ENCODE peak calls at places on chromosomes 11 and 22, in five cellular contexts. One of them, this sample, is unnamed. For H3K4me1, the result is how much of the 10 kb centered on the place peaks cover.

GRCh38 chr11:117597083-117597482 is 199.9 kb downstream of the DSCAML1 start:
- DNase-seq in cardiac muscle cell: peak
- DNase-seq in heart right ventricle: peak
- DNase-seq in MM.1S: peak
- DNase-seq in tibial nerve: no peak
- DNase-seq in this sample: no peak

GRCh38 chr22:48707749-48708557 is 1119.7 kb downstream of the BRD1 start:
- DNase-seq in cardiac muscle cell: no peak
- DNase-seq in heart right ventricle: no peak
- DNase-seq in tibial nerve: no peak
- DNase-seq in MM.1S: no peak
- DNase-seq in this sample: no peak

GRCh38 chr11:12680246-12680939 is 6.2 kb downstream of the TEAD1 start:
- DNase-seq in MM.1S: peak
- DNase-seq in heart right ventricle: peak
- DNase-seq in cardiac muscle cell: peak
- DNase-seq in tibial nerve: peak
- DNase-seq in this sample: peak

GRCh38 chr11:83257638-83258229 is 28.4 kb downstream of the CCDC90B start:
- DNase-seq in heart right ventricle: no peak
- DNase-seq in cardiac muscle cell: no peak
- DNase-seq in MM.1S: no peak
- DNase-seq in tibial nerve: no peak
- DNase-seq in this sample: no peak

GRCh38 chr11:133951484-133952198 is 5.1 kb downstream of the IGSF9B start:
- DNase-seq in MM.1S: no peak
- DNase-seq in tibial nerve: no peak
- DNase-seq in heart right ventricle: no peak
- DNase-seq in cardiac muscle cell: no peak
- DNase-seq in this sample: no peak

GRCh38 chr11:107818491-107818890 is 40.1 kb downstream of the SLC35F2 start:
- DNase-seq in tibial nerve: no peak
- DNase-seq in MM.1S: no peak
- DNase-seq in cardiac muscle cell: no peak
- DNase-seq in heart right ventricle: no peak
- DNase-seq in this sample: no peak

GRCh38 chr11:26947904-26948639 is 45.8 kb upstream of the FIBIN start:
- DNase-seq in MM.1S: no peak
- DNase-seq in cardiac muscle cell: no peak
- DNase-seq in tibial nerve: no peak
- DNase-seq in heart right ventricle: no peak
- DNase-seq in this sample: no peak

GRCh38 chr11:31850365-31850764 is 39.2 kb upstream of the PAX6 start:
- DNase-seq in cardiac muscle cell: no peak
- DNase-seq in tibial nerve: no peak
- DNase-seq in MM.1S: no peak
- DNase-seq in heart right ventricle: no peak
- DNase-seq in this sample: no peak

GRCh38 chr22:43008509-43008908 is 6.4 kb downstream of the PACSIN2 start:
- DNase-seq in heart right ventricle: no peak
- DNase-seq in MM.1S: no peak
- DNase-seq in tibial nerve: no peak
- DNase-seq in cardiac muscle cell: no peak
- DNase-seq in this sample: peak

GRCh38 chr22:24445481-24446290 is 18.3 kb downstream of the ADORA2A start:
- DNase-seq in cardiac muscle cell: no peak
- DNase-seq in heart right ventricle: no peak
- DNase-seq in tibial nerve: no peak
- DNase-seq in MM.1S: no peak
- DNase-seq in this sample: no peak

GRCh38 chr11:69572233-69572860 is 68.6 kb upstream of the CCND1 start:
- DNase-seq in MM.1S: no peak
- DNase-seq in cardiac muscle cell: no peak
- DNase-seq in heart right ventricle: no peak
- DNase-seq in tibial nerve: no peak
- DNase-seq in this sample: no peak

GRCh38 chr11:123519055-123519796 is 89.2 kb downstream of the GRAMD1B start:
- DNase-seq in tibial nerve: no peak
- DNase-seq in cardiac muscle cell: no peak
- DNase-seq in MM.1S: no peak
- DNase-seq in heart right ventricle: no peak
- DNase-seq in this sample: no peak

GRCh38 chr11:45647786-45648185 is 17.6 kb downstream of the CHST1 start:
- DNase-seq in cardiac muscle cell: no peak
- DNase-seq in heart right ventricle: no peak
- DNase-seq in tibial nerve: no peak
- DNase-seq in MM.1S: no peak
- DNase-seq in this sample: no peak

GRCh38 chr11:15258433-15259350 is 144.0 kb downstream of the INSC start:
- DNase-seq in cardiac muscle cell: peak
- DNase-seq in MM.1S: no peak
- DNase-seq in tibial nerve: no peak
- DNase-seq in heart right ventricle: no peak
- DNase-seq in this sample: no peak

GRCh38 chr11:133598879-133599278 is 66.6 kb upstream of the OPCML start:
- DNase-seq in heart right ventricle: no peak
- DNase-seq in MM.1S: no peak
- DNase-seq in tibial nerve: no peak
- DNase-seq in cardiac muscle cell: no peak
- DNase-seq in this sample: no peak

GRCh38 chr22:17706451-17706900 is 67.8 kb downstream of the BID start:
- DNase-seq in cardiac muscle cell: no peak
- DNase-seq in heart right ventricle: peak
- DNase-seq in tibial nerve: peak
- DNase-seq in MM.1S: peak
- DNase-seq in this sample: no peak

GRCh38 chr11:17498058-17498457 is 21.4 kb upstream of the ABCC8 start:
- DNase-seq in cardiac muscle cell: no peak
- DNase-seq in MM.1S: peak
- DNase-seq in tibial nerve: no peak
- DNase-seq in heart right ventricle: no peak
- DNase-seq in this sample: no peak

GRCh38 chr11:65416341-65417185 is 6.0 kb upstream of the NEAT1 start:
- DNase-seq in MM.1S: peak
- DNase-seq in tibial nerve: peak
- DNase-seq in cardiac muscle cell: peak
- DNase-seq in heart right ventricle: peak
- DNase-seq in this sample: peak

GRCh38 chr22:49968831-49969661 is 8.5 kb downstream of the PIM3 start:
- DNase-seq in MM.1S: peak
- DNase-seq in heart right ventricle: peak
- DNase-seq in tibial nerve: no peak
- DNase-seq in cardiac muscle cell: no peak
- DNase-seq in this sample: peak

GRCh38 chr22:35632902-35633301 is 15.3 kb upstream of the APOL6 start:
- DNase-seq in cardiac muscle cell: no peak
- DNase-seq in tibial nerve: no peak
- DNase-seq in MM.1S: no peak
- DNase-seq in heart right ventricle: no peak
- DNase-seq in this sample: no peak

GRCh38 chr11:97937501-97937900 is 1083.2 kb upstream of the CNTN5 start:
- DNase-seq in heart right ventricle: no peak
- DNase-seq in cardiac muscle cell: no peak
- DNase-seq in tibial nerve: no peak
- DNase-seq in MM.1S: no peak
- DNase-seq in this sample: no peak

GRCh38 chr11:111001986-111002616 is 243.4 kb upstream of the POU2AF2 start:
- DNase-seq in heart right ventricle: no peak
- DNase-seq in tibial nerve: no peak
- DNase-seq in MM.1S: no peak
- DNase-seq in cardiac muscle cell: no peak
- DNase-seq in this sample: no peak

GRCh38 chr22:40044870-40045834 is 50.4 kb downstream of the FAM83F start:
- DNase-seq in cardiac muscle cell: peak
- DNase-seq in heart right ventricle: peak
- DNase-seq in tibial nerve: no peak
- DNase-seq in MM.1S: peak
- DNase-seq in this sample: peak

GRCh38 chr11:112042161-112042960 is 17.2 kb downstream of the DLAT start:
- DNase-seq in cardiac muscle cell: no peak
- DNase-seq in tibial nerve: no peak
- DNase-seq in MM.1S: no peak
- DNase-seq in heart right ventricle: no peak
- DNase-seq in this sample: no peak

GRCh38 chr11:96465537-96465936 is 75.7 kb downstream of the JRKL start:
- DNase-seq in tibial nerve: no peak
- DNase-seq in MM.1S: no peak
- DNase-seq in cardiac muscle cell: peak
- DNase-seq in heart right ventricle: peak
- DNase-seq in this sample: no peak

GRCh38 chr22:22432479-22432878 is 76.1 kb downstream of the ZNF280B start:
- DNase-seq in cardiac muscle cell: no peak
- DNase-seq in heart right ventricle: no peak
- DNase-seq in tibial nerve: no peak
- DNase-seq in MM.1S: no peak
- DNase-seq in this sample: no peak

GRCh38 chr22:27456696-27457503 is 344.7 kb downstream of the MN1 start:
- DNase-seq in heart right ventricle: no peak
- DNase-seq in tibial nerve: no peak
- DNase-seq in MM.1S: no peak
- DNase-seq in cardiac muscle cell: no peak
- DNase-seq in this sample: no peak

GRCh38 chr11:10934293-10934850 is 76.5 kb upstream of the ZBED5 start:
- DNase-seq in MM.1S: peak
- DNase-seq in heart right ventricle: no peak
- DNase-seq in tibial nerve: no peak
- DNase-seq in cardiac muscle cell: peak
- DNase-seq in this sample: no peak
- H3K4me1 ChIP-seq in MM.1S: under half
- H3K4me1 ChIP-seq in heart right ventricle: under half
- H3K4me1 ChIP-seq in tibial nerve: under half
- H3K4me1 ChIP-seq in cardiac muscle cell: under half
- H3K4me1 ChIP-seq in this sample: under half

DNA sequence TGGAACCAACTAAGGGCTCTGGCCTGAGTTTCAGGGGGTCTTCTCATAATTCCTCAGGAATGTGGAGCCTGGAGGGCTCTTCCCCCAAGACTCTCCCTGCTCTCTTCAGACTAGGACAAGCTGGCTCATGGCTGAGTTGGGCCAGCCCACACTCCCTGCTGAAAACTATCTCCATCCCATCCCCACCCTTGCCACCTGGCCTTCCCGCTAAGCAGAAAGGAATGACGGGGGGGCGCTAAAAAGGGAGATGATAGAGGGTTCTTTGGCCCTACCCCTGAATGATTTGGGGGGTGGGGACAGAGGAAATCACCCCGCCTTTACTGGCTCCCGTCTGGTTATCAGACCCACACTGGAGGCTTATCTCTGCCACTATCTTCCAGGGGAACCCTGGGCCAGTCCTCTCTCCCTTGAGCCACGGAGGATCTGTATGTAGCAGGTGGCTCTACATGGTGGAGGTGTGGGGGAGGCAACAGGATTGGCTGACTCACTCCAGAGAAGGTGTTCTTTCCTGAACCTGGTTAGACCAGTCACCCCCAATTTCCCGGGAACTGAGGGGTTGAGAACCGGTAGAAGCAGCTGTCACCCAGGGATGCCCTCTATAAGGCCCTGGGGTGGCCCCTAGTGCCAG is 5.7 kb downstream of the SMTN start:
- DNase-seq in MM.1S: no peak
- DNase-seq in cardiac muscle cell: no peak
- DNase-seq in heart right ventricle: peak
- DNase-seq in tibial nerve: no peak
- DNase-seq in this sample: no peak
- H3K27ac ChIP-seq in MM.1S: no peak
- H3K27ac ChIP-seq in cardiac muscle cell: no peak
- H3K27ac ChIP-seq in heart right ventricle: no peak
- H3K27ac ChIP-seq in tibial nerve: peak
- H3K27ac ChIP-seq in this sample: no peak

GRCh38 chr11:48019230-48019584 is 38.8 kb downstream of the PTPRJ start:
- DNase-seq in MM.1S: no peak
- DNase-seq in heart right ventricle: no peak
- DNase-seq in cardiac muscle cell: no peak
- DNase-seq in tibial nerve: no peak
- DNase-seq in this sample: no peak

GRCh38 chr11:48019597-48019996 is 39.2 kb downstream of the PTPRJ start:
- DNase-seq in heart right ventricle: no peak
- DNase-seq in tibial nerve: no peak
- DNase-seq in MM.1S: no peak
- DNase-seq in cardiac muscle cell: no peak
- DNase-seq in this sample: no peak

GRCh38 chr11:48022445-48022844 is 42.1 kb downstream of the PTPRJ start:
- DNase-seq in tibial nerve: no peak
- DNase-seq in heart right ventricle: no peak
- DNase-seq in MM.1S: no peak
- DNase-seq in cardiac muscle cell: no peak
- DNase-seq in this sample: no peak

GRCh38 chr11:48018561-48019229 is 38.3 kb downstream of the PTPRJ start:
- DNase-seq in heart right ventricle: no peak
- DNase-seq in tibial nerve: no peak
- DNase-seq in cardiac muscle cell: peak
- DNase-seq in MM.1S: no peak
- DNase-seq in this sample: no peak

GRCh38 chr11:48020092-48020755 is 39.9 kb downstream of the PTPRJ start:
- DNase-seq in heart right ventricle: no peak
- DNase-seq in tibial nerve: no peak
- DNase-seq in cardiac muscle cell: no peak
- DNase-seq in MM.1S: no peak
- DNase-seq in this sample: no peak
- TF ChIP-seq CTCF in heart right ventricle: no peak
- TF ChIP-seq CTCF in tibial nerve: no peak
- TF ChIP-seq CTCF in cardiac muscle cell: no peak
- TF ChIP-seq CTCF in MM.1S: no peak
- TF ChIP-seq CTCF in this sample: peak

GRCh38 chr22:31082606-31083376 is 1.7 kb downstream of the SMTN start:
- DNase-seq in heart right ventricle: peak
- DNase-seq in cardiac muscle cell: peak
- DNase-seq in tibial nerve: no peak
- DNase-seq in MM.1S: no peak
- DNase-seq in this sample: no peak

GRCh38 chr22:31083923-31084810 is 3.0 kb downstream of the SMTN start:
- DNase-seq in tibial nerve: no peak
- DNase-seq in cardiac muscle cell: no peak
- DNase-seq in heart right ventricle: no peak
- DNase-seq in MM.1S: peak
- DNase-seq in this sample: no peak

GRCh38 chr22:31081963-31082605 is 966 bp downstream of the SMTN start:
- DNase-seq in cardiac muscle cell: no peak
- DNase-seq in heart right ventricle: no peak
- DNase-seq in MM.1S: no peak
- DNase-seq in tibial nerve: no peak
- DNase-seq in this sample: no peak

GRCh38 chr22:31084811-31085492 is 3.8 kb downstream of the SMTN start:
- DNase-seq in cardiac muscle cell: peak
- DNase-seq in MM.1S: peak
- DNase-seq in heart right ventricle: peak
- DNase-seq in tibial nerve: peak
- DNase-seq in this sample: peak

DNA sequence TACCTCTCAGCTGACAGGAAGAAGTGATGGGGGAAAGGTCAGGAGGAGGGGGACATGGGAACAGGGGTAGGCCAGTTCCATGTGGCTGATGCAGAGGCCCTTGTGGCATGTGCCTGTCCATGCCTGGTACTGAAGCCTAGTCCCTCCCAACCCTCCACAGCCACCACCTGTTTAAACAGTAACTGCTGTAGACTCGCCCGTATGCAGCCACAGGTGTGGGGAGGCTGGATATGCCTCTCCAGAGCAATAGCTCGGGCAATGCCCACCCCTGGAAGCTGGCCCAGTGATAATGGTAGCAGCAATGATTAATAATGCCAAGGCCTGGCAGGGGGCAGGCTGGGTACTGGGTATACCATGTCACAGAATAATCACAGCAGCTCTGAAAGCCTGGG is 2.3 kb downstream of the SMTN start:
- DNase-seq in MM.1S: no peak
- DNase-seq in cardiac muscle cell: no peak
- DNase-seq in tibial nerve: no peak
- DNase-seq in heart right ventricle: peak
- DNase-seq in this sample: no peak
- H3K4me1 ChIP-seq in MM.1S: under half
- H3K4me1 ChIP-seq in cardiac muscle cell: under half
- H3K4me1 ChIP-seq in tibial nerve: half or more
- H3K4me1 ChIP-seq in heart right ventricle: under half
- H3K4me1 ChIP-seq in this sample: half or more